ENCODE peak calls at places on chromosome 5, in seven cellular contexts. E is choroid plexus epithelial cell; J is fibroblast of mammary gland; M is activated T-helper 1 cell treated with anti-CD3 and anti-CD28 coated beads, Interleukin-12 subunit alpha, Interleukin-12 subunit beta, Interleukin-2, Interleukin-4 antibody, amounts not matched to agents 30 ng/mL and 10 ng/mL and 1 ng/mL, durations not matched to agents 14 hours and 24 hours and 36 hours; D is activated naive CD4-positive, alpha-beta T cell treated with anti-CD3 and anti-CD28 coated beads for 36 hours; P is putamen; G is epithelial cell of esophagus. S is an unnamed sample.

GRCh38 chr5:140251527-140251973 is 51.4 kb downstream of the PFDN1 start:
- DNase-seq in E (peak; percentile 78), P (no peak), M (peak; percentile 69), D (peak; percentile 87), G (peak; percentile 82), J (peak; percentile 87), S (peak; percentile 95)

GRCh38 chr5:175317872-175318271 is 126.1 kb downstream of the DRD1 start:
- DNase-seq in G (no peak), D (no peak), E (no peak), M (no peak), P (no peak), J (no peak), S (no peak)

GRCh38 chr5:157563373-157564148 is 12.0 kb downstream of the ADAM19 start:
- DNase-seq in J (peak; percentile 92), M (no peak), G (no peak), P (no peak), E (peak; percentile 79), D (no peak), S (peak; percentile 98)

GRCh38 chr5:103035701-103036100 is 84.2 kb downstream of the GIN1 start:
- DNase-seq in J (peak; percentile 67), E (no peak), D (no peak), P (no peak), G (no peak), M (no peak), S (no peak)

GRCh38 chr5:163407034-163407652 is 30.3 kb upstream of the CCNG1 start:
- DNase-seq in J (peak; percentile 17), D (no peak), P (no peak), G (peak; percentile 12), E (peak; percentile 44), M (no peak), S (peak; percentile 64)

GRCh38 chr5:178546675-178547033 is 43.5 kb downstream of the COL23A1 start:
- DNase-seq in P (no peak), J (no peak), G (no peak), D (no peak), E (no peak), M (no peak), S (no peak)

GRCh38 chr5:149680810-149681221 is 49.3 kb upstream of the PPARGC1B start:
- DNase-seq in G (no peak), J (no peak), E (no peak), P (peak; percentile 53), D (no peak), M (no peak), S (no peak)

GRCh38 chr5:150189728-150190502 is at the start of gene SLC6A7:
- DNase-seq in D (no peak), G (no peak), M (no peak), J (no peak), P (no peak), E (no peak), S (no peak)

S was measured in astrocyte.